ENCODE peak calls at places on chromosome 15, in nine cellular contexts. A is PC-3, G is left ventricle myocardium inferior, S is epithelial cell of proximal tubule, N is NB4, Z is dorsolateral prefrontal cortex, W is GM20000, I is cardiac fibroblast, O is AG04450. U is an unnamed sample.

GRCh38 chr15:35305906-35306305 is 220.8 kb upstream of the NANOGP8 start:
- DNase-seq in A (peak; percentile 64), G (no peak), S (peak; percentile 47), N (no peak), Z (no peak), W (no peak), I (peak; percentile 34), O (peak; percentile 67), U (peak; percentile 63)

GRCh38 chr15:100043069-100043641 is 298.6 kb downstream of the ADAMTS17 start:
- DNase-seq in A (peak; percentile 96), G (no peak), S (peak; percentile 25), N (peak; percentile 25), Z (no peak), W (no peak), I (peak; percentile 66), O (no peak), U (peak; percentile 57)

GRCh38 chr15:48966595-48967301 is 3.0 kb upstream of the SHC4 start:
- DNase-seq in A (peak; percentile 70), G (no peak), S (no peak), N (peak; percentile 86), Z (no peak), W (peak; percentile 54), I (no peak), O (peak; percentile 78), U (peak; percentile 37)

GRCh38 chr15:100764778-100765457 is 114.7 kb upstream of the ALDH1A3 start:
- DNase-seq in A (peak; percentile 35), G (no peak), S (no peak), N (no peak), Z (no peak), W (peak; percentile 7), I (peak; percentile 96), O (peak; percentile 45), U (no peak)

GRCh38 chr15:45476395-45476794 is 46.2 kb downstream of the SLC30A4 start:
- DNase-seq in A (no peak), G (no peak), S (no peak), N (no peak), Z (no peak), W (no peak), I (no peak), O (no peak), U (no peak)

GRCh38 chr15:52153900-52154895 is 37.0 kb downstream of the GNB5 start:
- DNase-seq in A (no peak), G (no peak), S (no peak), N (no peak), Z (no peak), W (no peak), I (no peak), O (no peak), U (no peak)

GRCh38 chr15:56343879-56344278 is 21.3 kb upstream of the TEX9 start:
- DNase-seq in A (no peak), G (no peak), S (no peak), N (no peak), Z (no peak), W (no peak), I (no peak), O (no peak), U (no peak)

GRCh38 chr15:80777137-80777536 is 2.0 kb upstream of the CEMIP start:
- DNase-seq in A (peak; percentile 66), G (no peak), S (no peak), N (peak; percentile 80), Z (no peak), W (no peak), I (peak; percentile 97), O (peak; percentile 36), U (no peak)

DNA sequence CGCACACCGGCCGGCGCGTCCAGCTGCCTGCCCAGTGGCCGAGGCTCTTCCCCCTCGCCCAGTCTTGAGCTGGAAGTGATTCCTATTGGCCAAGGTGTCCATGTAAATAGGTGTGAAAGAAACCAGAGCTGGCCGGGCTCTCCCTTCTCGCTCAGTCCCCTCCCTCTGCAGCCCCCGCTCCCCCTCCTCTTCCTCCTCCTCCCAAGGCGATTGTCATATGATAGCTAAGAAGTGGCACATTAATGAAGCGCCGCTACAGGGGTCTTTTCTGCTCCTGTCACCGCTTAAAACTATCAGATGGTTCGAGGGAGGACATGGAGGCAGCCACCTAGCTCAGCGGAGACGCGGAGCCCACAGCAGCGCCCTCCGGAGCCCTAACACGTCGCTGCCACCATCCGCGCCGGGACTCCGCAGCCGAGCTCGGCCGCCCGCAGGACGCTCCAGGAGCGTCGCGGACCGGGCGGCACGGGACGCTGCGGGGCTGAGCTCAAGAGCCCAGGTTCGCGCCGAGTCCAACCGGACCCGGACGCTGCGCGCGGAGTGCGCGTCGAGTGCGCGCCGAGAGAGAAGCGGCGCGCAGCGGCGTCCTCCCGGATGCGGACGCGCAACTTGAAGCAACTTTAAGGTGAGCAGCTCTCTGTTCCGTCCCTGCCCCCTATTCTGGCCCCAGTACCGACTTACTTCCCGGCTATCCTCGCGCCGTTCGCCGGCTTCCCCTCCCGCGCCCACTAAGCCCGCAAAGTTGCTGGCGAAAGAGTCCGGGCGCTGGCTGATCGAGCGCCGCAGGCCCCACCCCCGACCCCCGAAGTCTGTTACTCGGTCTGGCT is at the start of gene FOXB1:
- DNase-seq in A (no peak), G (no peak), S (no peak), N (no peak), Z (no peak), W (peak; percentile 38), I (no peak), O (no peak), U (no peak)
- TF ChIP-seq CTCF in A (no peak), G (no peak), S (no peak), N (no peak), Z (no peak), W (no peak), I (no peak), O (no peak), U (no peak)

GRCh38 chr15:58748787-58749531 is 548 bp downstream of the ADAM10 start:
- DNase-seq in A (peak; percentile 12), G (peak; percentile 61), S (no peak), N (peak; percentile 63), Z (peak; percentile 41), W (peak; percentile 36), I (peak; percentile 56), O (no peak), U (no peak)
- TF ChIP-seq CTCF in A (no peak), G (no peak), S (no peak), N (no peak), Z (no peak), W (no peak), I (no peak), O (no peak), U (no peak)

GRCh38 chr15:29115093-29115991 is 154.3 kb downstream of the NSMCE3 start:
- DNase-seq in A (no peak), G (no peak), S (no peak), N (no peak), Z (peak; percentile 36), W (no peak), I (peak; percentile 18), O (no peak), U (no peak)
- TF ChIP-seq CTCF in A (peak; percentile 29), G (peak; percentile 43), S (peak; percentile 26), N (peak; percentile 20), Z (no peak), W (peak; percentile 7), I (peak; percentile 8), O (peak; percentile 45), U (peak; percentile 65)

DNA sequence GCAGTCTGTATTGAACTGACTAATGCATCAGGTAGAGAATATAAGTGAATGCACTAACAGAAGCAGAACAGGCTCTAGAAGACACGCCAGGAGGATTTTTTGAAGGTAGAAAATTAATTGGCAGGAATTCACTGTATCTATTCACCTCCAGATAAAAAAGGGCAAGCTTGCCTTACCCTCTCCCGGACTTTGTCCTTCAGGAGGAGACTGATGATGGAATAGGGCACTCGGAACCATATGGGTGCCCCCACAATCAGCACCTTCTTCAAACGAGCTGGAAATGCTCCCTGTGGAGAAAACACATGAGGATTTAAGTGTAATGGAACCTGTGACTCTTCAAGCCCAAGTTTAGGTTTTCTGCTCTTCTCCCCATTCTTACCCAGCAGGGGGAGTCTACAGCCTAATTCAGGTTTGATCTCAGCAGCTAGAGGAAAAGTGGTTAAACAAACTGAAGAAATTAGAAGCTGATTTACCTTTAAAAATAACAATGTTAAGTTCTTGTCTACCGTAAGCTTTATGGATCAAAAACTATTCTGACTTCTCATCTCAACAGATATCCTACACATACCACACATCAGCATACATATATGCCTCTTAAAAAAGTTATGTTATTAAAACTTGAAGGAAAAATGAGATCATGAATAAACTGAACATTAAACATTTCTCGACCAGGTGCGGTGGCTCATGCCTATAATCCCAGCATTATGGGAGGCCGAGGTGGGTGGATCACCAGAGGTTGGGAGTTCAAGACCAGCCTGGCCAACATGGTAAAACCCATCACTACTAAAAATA is 57.4 kb upstream of the SIN3A start:
- DNase-seq in A (peak; percentile 58), G (no peak), S (no peak), N (peak; percentile 57), Z (no peak), W (peak; percentile 52), I (peak; percentile 79), O (peak; percentile 20), U (no peak)
- TF ChIP-seq CTCF in A (peak; percentile 72), G (peak; percentile 64), S (peak; percentile 78), N (peak; percentile 61), Z (peak; percentile 29), W (no peak), I (peak; percentile 67), O (peak; percentile 79), U (peak; percentile 54)